ENCODE peak calls at places on chromosomes 5 and 9, in seven cellular contexts. G is BE2C; T is NCI-H446 treated with DMSO at 0.1 percent for 48 hours; P is stimulated activated CD4-positive, alpha-beta T cell treated with anti-CD3 and anti-CD28 coated beads, Interleukin-4, amount 100 ng/mL, for 4 hours; W is cardiac muscle cell; F is SW480; M is NCI-H774. Q is an unnamed sample.

GRCh38 chr5:180467989-180468731 is 26.0 kb upstream of the CNOT6 start:
- DNase-seq in P (no peak), W (no peak), F (no peak), G (no peak), T (no peak), M (no peak), Q (no peak)

GRCh38 chr9:109311281-109311680 is 9.6 kb downstream of the EPB41L4B start:
- DNase-seq in W (no peak), G (no peak), P (no peak), M (no peak), F (no peak), T (no peak), Q (no peak)

GRCh38 chr9:136586391-136586790 is 40.5 kb upstream of the NOTCH1 start:
- DNase-seq in P (no peak), F (no peak), W (no peak), T (no peak), G (no peak), M (no peak), Q (no peak)

GRCh38 chr5:139415221-139415861 is 11.5 kb upstream of the SPATA24 start:
- DNase-seq in M (no peak), F (no peak), G (no peak), W (no peak), P (no peak), T (peak; percentile 64), Q (no peak)

GRCh38 chr5:132737982-132738770 is 830 bp upstream of the KIF3A start:
- DNase-seq in F (no peak), P (no peak), W (no peak), G (no peak), T (no peak), M (no peak), Q (no peak)

GRCh38 chr5:172417983-172418630 is 36.2 kb downstream of the SH3PXD2B start:
- DNase-seq in W (peak; percentile 100), M (no peak), F (no peak), G (peak; percentile 26), T (peak; percentile 81), P (no peak), Q (peak; percentile 93)

GRCh38 chr5:100758306-100758705 is 144.8 kb downstream of the ST8SIA4 start:
- DNase-seq in T (no peak), W (no peak), F (no peak), G (no peak), P (no peak), M (no peak), Q (no peak)

GRCh38 chr5:78377718-78378105 is 17.3 kb downstream of the SCAMP1 start:
- DNase-seq in F (no peak), T (no peak), W (no peak), G (no peak), P (no peak), M (no peak), Q (no peak)

GRCh38 chr9:94800424-94801117 is 74.1 kb downstream of the AOPEP start:
- DNase-seq in F (no peak), P (no peak), T (no peak), G (no peak), W (no peak), M (no peak), Q (no peak)

GRCh38 chr9:116421006-116421538 is 266.0 kb upstream of the TRIM32 start:
- DNase-seq in F (no peak), P (no peak), T (no peak), M (no peak), W (peak; percentile 41), G (no peak), Q (no peak)

GRCh38 chr5:170522211-170523128 is 18.6 kb downstream of the KCNIP1 start:
- DNase-seq in W (no peak), G (no peak), M (no peak), T (peak; percentile 69), P (no peak), F (peak; percentile 59), Q (no peak)

GRCh38 chr5:991472-992267 is 16.9 kb upstream of the NKD2 start:
- DNase-seq in G (no peak), T (no peak), W (no peak), M (no peak), P (no peak), F (no peak), Q (peak; percentile 41)

GRCh38 chr9:13083973-13084528 is 195.4 kb downstream of the MPDZ start:
- DNase-seq in M (no peak), P (no peak), T (no peak), F (no peak), G (no peak), W (peak; percentile 37), Q (no peak)

GRCh38 chr9:81305561-81306182 is 383.7 kb downstream of the TLE1 start:
- DNase-seq in W (no peak), M (no peak), F (no peak), T (no peak), P (no peak), G (no peak), Q (no peak)

GRCh38 chr5:52199833-52200232 is 587.9 kb upstream of the ITGA1 start:
- DNase-seq in F (no peak), P (no peak), G (no peak), W (no peak), M (no peak), T (no peak), Q (no peak)

GRCh38 chr5:107770051-107770450 is 99.3 kb upstream of the EFNA5 start:
- DNase-seq in F (no peak), M (no peak), W (no peak), P (no peak), G (no peak), T (no peak), Q (no peak)

GRCh38 chr5:174972291-174972690 is 247.9 kb downstream of the MSX2 start:
- DNase-seq in P (no peak), M (peak; percentile 69), F (no peak), G (no peak), W (no peak), T (no peak), Q (no peak)

GRCh38 chr5:140883927-140884697 is 2.2 kb downstream of the PCDHA13 start:
- DNase-seq in M (no peak), G (no peak), F (no peak), P (no peak), W (no peak), T (no peak), Q (no peak)

GRCh38 chr9:69444021-69444420 is 119.0 kb downstream of the ENTREP1 start:
- DNase-seq in M (no peak), W (peak; percentile 26), F (no peak), G (no peak), T (no peak), P (no peak), Q (no peak)